ENCODE peak calls at places on chromosome 19, in five cellular contexts. O, H, B, S and E are unnamed samples.

GRCh38 chr19:16594131-16594586 is 21.9 kb upstream of the SLC35E1 start:
- DNase-seq in H (peak; percentile 61), B (no peak), S (no peak), O (no peak), E (peak; percentile 44)

GRCh38 chr19:3944018-3944721 is 11.3 kb downstream of the NMRK2 start:
- DNase-seq in B (no peak), H (no peak), S (no peak), O (no peak), E (no peak)

GRCh38 chr19:50992666-50993035 is 8.8 kb downstream of the KLK8 start:
- DNase-seq in O (no peak), S (no peak), B (no peak), H (no peak), E (no peak)

GRCh38 chr19:44851427-44851826 is 5.3 kb downstream of the NECTIN2 start:
- DNase-seq in H (no peak), S (no peak), B (peak; percentile 43), O (no peak), E (no peak)

GRCh38 chr19:18710186-18710585 is 26.7 kb downstream of the CRTC1 start:
- DNase-seq in H (no peak), B (no peak), O (no peak), S (no peak), E (no peak)

GRCh38 chr19:48868196-48868886 is at the start of gene PLEKHA4:
- DNase-seq in B (peak; percentile 93), S (no peak), H (no peak), O (no peak), E (no peak)

GRCh38 chr19:51726049-51726448 is 2.3 kb upstream of the HAS1 start:
- DNase-seq in B (peak; percentile 79), H (no peak), O (peak; percentile 73), S (no peak), E (no peak)

GRCh38 chr19:46999878-47000277 is 19.8 kb upstream of the NPAS1 start:
- DNase-seq in O (no peak), S (no peak), B (peak; percentile 35), H (no peak), E (no peak)

GRCh38 chr19:51783373-51783772 is 11.6 kb upstream of the FPR3 start:
- DNase-seq in O (no peak), S (no peak), B (no peak), H (no peak), E (no peak)